ENCODE peak calls at places on chromosomes 6 and 20, in eight cellular contexts. N, V, R, C, O, Z, X and A are unnamed samples.
A peak's percentile ranks its signal among the peaks of the same experiment; 100 is the strongest.

GRCh38 chr20:47365023-47365764 is 8.7 kb upstream of the ZMYND8 start:
- DNase-seq in N (no peak), V (no peak), R (no peak), C (no peak), O (no peak), Z (no peak), X (no peak), A (no peak)

GRCh38 chr6:93453956-93454355 is 34.6 kb upstream of the EPHA7 start:
- DNase-seq in N (no peak), V (no peak), R (no peak), C (no peak), O (no peak), Z (no peak), X (no peak), A (no peak)

GRCh38 chr20:4573564-4574355 is 147.9 kb upstream of the PRND start:
- DNase-seq in N (no peak), V (peak; percentile 72), R (no peak), C (no peak), O (peak; percentile 71), Z (peak; percentile 87), X (no peak), A (peak; percentile 75)

GRCh38 chr6:26240981-26241770 is 123.8 kb upstream of the BTN3A2 start:
- DNase-seq in N (peak; percentile 73), V (no peak), R (peak; percentile 27), C (no peak), O (no peak), Z (peak; percentile 69), X (no peak), A (peak; percentile 78)

GRCh38 chr20:21232546-21233280 is 70.4 kb upstream of the XRN2 start:
- DNase-seq in N (no peak), V (no peak), R (no peak), C (no peak), O (no peak), Z (no peak), X (no peak), A (no peak)

GRCh38 chr6:390914-391558 is 516 bp upstream of the IRF4 start:
- DNase-seq in N (no peak), V (no peak), R (no peak), C (no peak), O (no peak), Z (no peak), X (no peak), A (no peak)

GRCh38 chr6:90008908-90009501 is 114.7 kb downstream of the GJA10 start:
- DNase-seq in N (no peak), V (no peak), R (no peak), C (no peak), O (no peak), Z (peak; percentile 82), X (no peak), A (peak; percentile 45)

GRCh38 chr20:7285918-7286556 is 518.6 kb downstream of the BMP2 start:
- DNase-seq in N (peak; percentile 77), V (peak; percentile 91), R (no peak), C (peak; percentile 83), O (peak; percentile 23), Z (peak; percentile 93), X (peak; percentile 62), A (peak; percentile 94)

GRCh38 chr6:38209291-38209865 is 389.9 kb downstream of the ZFAND3 start:
- DNase-seq in N (no peak), V (no peak), R (no peak), C (no peak), O (no peak), Z (no peak), X (no peak), A (no peak)

GRCh38 chr20:35664544-35665206 is at the start of the genes CPNE1 and RBM12:
- DNase-seq in N (peak; percentile 98), V (peak; percentile 75), R (peak; percentile 89), C (peak; percentile 93), O (peak; percentile 78), Z (peak; percentile 91), X (peak; percentile 93), A (peak; percentile 94)

GRCh38 chr6:40472354-40472753 is 114.8 kb downstream of the LRFN2 start:
- DNase-seq in N (no peak), V (no peak), R (no peak), C (no peak), O (no peak), Z (no peak), X (no peak), A (no peak)

GRCh38 chr20:4069741-4070140 is 54.4 kb upstream of the RNF24 start:
- DNase-seq in N (no peak), V (no peak), R (no peak), C (no peak), O (no peak), Z (peak; percentile 40), X (no peak), A (peak; percentile 53)

GRCh38 chr6:166026586-166027126 is 141.0 kb downstream of the TBXT start:
- DNase-seq in N (peak; percentile 50), V (no peak), R (no peak), C (no peak), O (no peak), Z (no peak), X (no peak), A (no peak)

GRCh38 chr6:33944686-33945411 is 141.0 kb upstream of the MLN start:
- DNase-seq in N (no peak), V (no peak), R (no peak), C (no peak), O (no peak), Z (no peak), X (no peak), A (no peak)

GRCh38 chr20:54346269-54346668 is 129.1 kb upstream of the DOK5 start:
- DNase-seq in N (no peak), V (no peak), R (no peak), C (no peak), O (no peak), Z (no peak), X (no peak), A (no peak)

GRCh38 chr6:17470209-17470952 is 77.0 kb downstream of the CAP2 start:
- DNase-seq in N (no peak), V (no peak), R (no peak), C (no peak), O (no peak), Z (no peak), X (no peak), A (peak; percentile 55)

GRCh38 chr20:46688151-46689081 is 828 bp downstream of the TP53RK start:
- DNase-seq in N (no peak), V (no peak), R (no peak), C (no peak), O (no peak), Z (peak; percentile 71), X (no peak), A (peak; percentile 60)

GRCh38 chr6:112524071-112524470 is 176.9 kb downstream of the RFPL4B start:
- DNase-seq in N (no peak), V (no peak), R (no peak), C (no peak), O (no peak), Z (no peak), X (no peak), A (no peak)

GRCh38 chr20:38119446-38119845 is 45.6 kb downstream of the TGM2 start:
- DNase-seq in N (no peak), V (no peak), R (no peak), C (no peak), O (no peak), Z (no peak), X (no peak), A (no peak)

GRCh38 chr6:152700427-152700826 is 2.7 kb downstream of the MYCT1 start:
- DNase-seq in N (no peak), V (no peak), R (no peak), C (no peak), O (no peak), Z (no peak), X (no peak), A (peak; percentile 32)
- H3K4me3 ChIP-seq in N (peak overlapping the region; percentile 37), V (no peak overlapping the region), R (no peak overlapping the region), C (no peak overlapping the region), O (no peak overlapping the region), Z (no peak overlapping the region), X (peak overlapping the region; percentile 44), A (peak overlapping the region; percentile 54)

GRCh38 chr6:146876271-146877151 is 277.7 kb downstream of the ADGB start:
- DNase-seq in N (no peak), V (no peak), R (no peak), C (no peak), O (no peak), Z (peak; percentile 11), X (no peak), A (peak; percentile 50)
- H3K4me3 ChIP-seq in N (no peak overlapping the region), V (no peak overlapping the region), R (no peak overlapping the region), C (no peak overlapping the region), O (no peak overlapping the region), Z (no peak overlapping the region), X (no peak overlapping the region), A (no peak overlapping the region)

DNA sequence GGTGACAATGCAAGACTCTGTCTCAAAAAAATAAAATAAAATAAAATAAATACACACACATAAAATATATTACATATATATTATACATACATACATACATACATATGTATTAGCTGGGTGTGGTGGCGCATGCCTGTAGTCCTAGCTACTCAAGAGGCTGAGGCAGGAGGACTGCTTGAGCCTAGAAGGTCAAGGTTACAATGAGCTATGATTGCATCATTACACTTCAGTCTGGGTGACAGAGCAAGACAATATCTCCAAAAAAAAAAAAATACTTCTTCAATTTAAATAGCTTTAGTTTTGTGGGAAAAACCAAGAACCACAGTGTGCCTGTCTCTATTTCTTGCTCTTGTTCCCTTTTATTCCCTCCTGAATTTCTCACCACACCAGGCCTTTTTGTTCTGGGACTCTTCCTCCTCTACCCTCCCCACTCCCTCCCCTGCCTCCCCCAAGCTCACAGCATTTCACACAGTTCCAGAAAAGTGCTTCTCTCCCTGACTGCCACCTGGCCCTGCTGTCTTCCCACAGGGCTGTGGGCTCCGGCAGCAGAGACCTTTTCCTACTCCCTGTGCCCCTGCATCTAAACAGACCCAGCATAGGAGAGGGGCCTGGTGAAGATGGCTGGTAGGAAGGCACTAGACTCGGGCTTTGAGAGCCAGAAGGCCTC is 1.3 kb downstream of the C20orf203 start:
- DNase-seq in N (no peak), V (no peak), R (no peak), C (no peak), O (no peak), Z (no peak), X (no peak), A (no peak)
- H3K4me3 ChIP-seq in N (no peak overlapping the region), V (no peak overlapping the region), R (no peak overlapping the region), C (no peak overlapping the region), O (no peak overlapping the region), Z (no peak overlapping the region), X (no peak overlapping the region), A (no peak overlapping the region)

DNA sequence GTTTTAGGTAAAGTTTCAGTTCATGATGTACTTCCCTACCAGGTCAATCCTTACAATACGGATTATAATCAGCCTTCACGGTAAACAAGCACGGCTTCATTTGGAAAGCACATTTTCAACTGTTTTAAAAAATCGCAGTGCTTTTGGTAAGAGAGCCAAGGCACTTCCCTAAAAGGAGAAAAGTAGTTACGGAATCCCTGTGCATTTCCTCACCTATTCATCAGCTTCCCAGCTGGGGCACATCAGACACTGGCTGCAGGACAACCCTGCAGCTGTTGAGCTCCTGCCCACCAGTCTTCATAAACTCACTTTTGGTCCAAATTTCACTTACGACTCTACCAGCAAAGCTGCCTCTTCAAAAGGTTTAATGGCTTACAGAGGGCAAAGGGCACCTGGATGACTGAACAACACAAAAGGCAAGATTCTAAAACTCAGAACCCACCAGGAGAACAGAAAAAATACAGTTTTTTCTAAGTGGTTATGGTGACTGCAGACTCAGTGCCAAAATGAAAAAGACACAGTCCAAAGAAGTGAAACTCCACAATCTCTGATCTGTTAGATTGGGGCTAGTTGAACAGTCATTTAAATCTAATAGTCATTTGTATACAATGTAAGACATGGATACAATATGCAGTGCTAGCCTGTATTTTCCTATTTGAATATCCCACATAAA is 7.5 kb downstream of the SNX5 start:
- DNase-seq in N (no peak), V (no peak), R (no peak), C (no peak), O (peak; percentile 75), Z (no peak), X (peak; percentile 33), A (peak; percentile 78)
- H3K4me3 ChIP-seq in N (peak overlapping the region; percentile 28), V (peak overlapping the region; percentile 37), R (no peak overlapping the region), C (no peak overlapping the region), O (peak overlapping the region; percentile 15), Z (no peak overlapping the region), X (peak overlapping the region; percentile 32), A (peak overlapping the region; percentile 33)

GRCh38 chr6:157236040-157236725 is 87.1 kb downstream of the TMEM242 start:
- DNase-seq in N (peak; percentile 85), V (no peak), R (no peak), C (no peak), O (no peak), Z (no peak), X (no peak), A (no peak)
- H3K4me3 ChIP-seq in N (peak overlapping the region; percentile 56), V (no peak overlapping the region), R (peak overlapping the region; percentile 72), C (peak overlapping the region; percentile 16), O (peak overlapping the region; percentile 51), Z (peak overlapping the region; percentile 44), X (peak overlapping the region; percentile 72), A (peak overlapping the region; percentile 48)